ENCODE peak calls at places on chromosomes 5 and 9, in five cellular contexts. F is H1, N is GM12892, L is K562, Y is HepG2. Z is an unnamed sample.

GRCh38 chr5:176133289-176133870 is 104.8 kb upstream of the SIMC1 start:
- DNase-seq in Y (no peak), N (no peak), F (no peak), L (no peak), Z (no peak)

GRCh38 chr5:56327810-56328209 is 94.7 kb upstream of the ANKRD55 start:
- DNase-seq in Y (no peak), L (no peak), F (no peak), N (no peak), Z (no peak)

GRCh38 chr9:135443811-135444470 is 35.6 kb upstream of the PPP1R26 start:
- DNase-seq in Y (no peak), N (no peak), F (no peak), L (peak), Z (no peak)

GRCh38 chr9:95477441-95477840 is 39.3 kb downstream of the PTCH1 start:
- DNase-seq in L (no peak), Y (no peak), F (no peak), N (no peak), Z (no peak)

GRCh38 chr5:75886706-75887105 is 169.5 kb upstream of the POC5 start:
- DNase-seq in Y (no peak), L (no peak), F (no peak), N (no peak), Z (no peak)

GRCh38 chr5:38613992-38614836 is 57.8 kb upstream of the LIFR start:
- DNase-seq in L (no peak), Y (no peak), F (no peak), N (no peak), Z (no peak)

GRCh38 chr9:128310461-128310860 is 11.8 kb downstream of the TRUB2 start:
- DNase-seq in L (no peak), N (no peak), Y (no peak), F (no peak), Z (no peak)

GRCh38 chr9:84759300-84759750 is 89.8 kb downstream of the NTRK2 start:
- DNase-seq in Y (no peak), N (no peak), F (no peak), L (no peak), Z (no peak)

GRCh38 chr9:14314424-14314928 is 535 bp upstream of the NFIB start:
- DNase-seq in L (peak), F (no peak), Y (peak), N (no peak), Z (no peak)

GRCh38 chr5:124514966-124515365 is 231.5 kb downstream of the ZNF608 start:
- DNase-seq in L (no peak), Y (no peak), F (no peak), N (no peak), Z (no peak)
- TF ChIP-seq POLR2A in L (no peak), Y (no peak), F (no peak), N (no peak), Z (no peak)

GRCh38 chr5:57719216-57719615 is 236.6 kb upstream of the ACTBL2 start:
- DNase-seq in Y (no peak), N (no peak), L (no peak), F (no peak), Z (no peak)

GRCh38 chr5:57720656-57721055 is 238.0 kb upstream of the ACTBL2 start:
- DNase-seq in L (no peak), N (no peak), Y (no peak), F (no peak), Z (no peak)

GRCh38 chr5:57716661-57717060 is 234.1 kb upstream of the ACTBL2 start:
- DNase-seq in L (no peak), F (no peak), N (no peak), Y (no peak), Z (no peak)

GRCh38 chr5:57717555-57717954 is 234.9 kb upstream of the ACTBL2 start:
- DNase-seq in L (no peak), N (no peak), Y (no peak), F (no peak), Z (no peak)

GRCh38 chr5:57718155-57718554 is 235.5 kb upstream of the ACTBL2 start:
- DNase-seq in N (no peak), F (no peak), L (no peak), Y (peak), Z (no peak)
- TF ChIP-seq TAF1 in N (no peak), F (no peak), L (no peak), Y (no peak), Z (no peak)

GRCh38 chr9:114825126-114825525 is 19.3 kb upstream of the TNFSF15 start:
- DNase-seq in F (no peak), L (no peak), Y (no peak), N (no peak), Z (no peak)
- TF ChIP-seq POLR2A in F (no peak), L (no peak), Y (no peak), N (no peak), Z (no peak)

GRCh38 chr5:95986001-95986400 is 24.4 kb upstream of the ELL2 start:
- DNase-seq in F (no peak), L (no peak), Y (no peak), N (no peak), Z (no peak)

GRCh38 chr5:95988877-95989276 is 27.2 kb upstream of the ELL2 start:
- DNase-seq in Y (peak), F (no peak), N (no peak), L (no peak), Z (no peak)

GRCh38 chr5:95986937-95987520 is 25.4 kb upstream of the ELL2 start:
- DNase-seq in F (no peak), N (no peak), Y (peak), L (peak), Z (no peak)

GRCh38 chr5:95988094-95988493 is 26.4 kb upstream of the ELL2 start:
- DNase-seq in N (no peak), L (peak), Y (peak), F (no peak), Z (no peak)

DNA sequence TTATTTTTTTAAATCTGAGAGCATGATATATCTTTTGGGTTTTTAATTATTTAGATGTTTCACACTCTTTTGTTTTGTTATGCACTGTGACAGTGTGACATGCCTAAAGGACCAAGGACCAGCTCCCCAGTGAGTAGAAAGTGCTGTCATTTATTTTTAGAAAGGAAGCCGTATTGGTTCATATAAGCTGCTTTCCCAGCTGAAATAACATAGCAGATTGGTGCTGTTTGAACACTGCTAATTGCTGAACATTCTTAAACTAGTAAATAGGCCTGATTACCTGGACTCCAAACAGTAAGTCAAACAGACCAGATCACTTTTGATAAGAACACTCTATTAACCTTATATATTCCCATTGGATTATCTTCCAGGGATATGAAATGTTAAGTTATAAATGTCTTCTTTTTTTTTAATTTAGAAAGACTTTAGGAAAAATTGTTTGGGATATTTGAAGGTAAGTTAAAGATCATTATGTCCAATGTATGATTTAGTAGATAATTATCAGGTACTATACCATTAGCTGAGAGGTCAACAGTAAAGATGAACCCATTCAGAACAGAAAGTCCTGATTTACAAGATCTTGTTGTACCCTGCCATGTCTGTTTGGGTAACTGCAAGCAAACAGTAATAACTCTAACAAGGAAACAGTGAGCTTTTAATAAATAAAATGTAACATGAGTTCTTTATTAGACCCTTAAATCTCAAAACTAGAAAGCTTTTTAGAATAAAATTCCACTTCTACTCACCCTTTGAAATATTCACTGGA is 27.8 kb upstream of the ELL2 start:
- DNase-seq in F (no peak), L (no peak), N (no peak), Y (no peak), Z (no peak)
- TF ChIP-seq TAF1 in F (no peak), L (no peak), N (no peak), Y (no peak), Z (no peak)

GRCh38 chr9:124769451-124770358 is 1.4 kb downstream of the NR6A1 start:
- DNase-seq in Y (peak), N (no peak), F (no peak), L (peak), Z (no peak)
- TF ChIP-seq POLR2A in Y (no peak), N (no peak), F (no peak), L (no peak), Z (no peak)

GRCh38 chr5:168165221-168165965 is 126.1 kb upstream of the WWC1 start:
- DNase-seq in L (no peak), N (no peak), F (peak), Y (no peak), Z (no peak)
- TF ChIP-seq TAF1 in L (no peak), N (no peak), F (no peak), Y (no peak), Z (no peak)